ENCODE peak calls at places on chromosomes 4 and X, in five cellular contexts. B is immature natural killer cell, A is NAMALWA, N is iris pigment epithelial cell, W is erythroblast. O is an unnamed sample.
A peak's percentile ranks its signal among the peaks of the same experiment; 100 is the strongest.

GRCh38 chrX:149286940-149287349 is 218.2 kb downstream of the IDS start:
- DNase-seq in N (peak; percentile 40), B (peak; percentile 21), A (peak; percentile 58), W (peak; percentile 26), O (no peak)

GRCh38 chr4:139704915-139705485 is 39.4 kb downstream of the MGST2 start:
- DNase-seq in N (peak; percentile 49), W (peak; percentile 18), A (peak; percentile 16), B (no peak), O (no peak)

GRCh38 chrX:47148946-47149345 is 3.9 kb downstream of the RBM10 start:
- DNase-seq in W (no peak), B (no peak), N (peak; percentile 40), A (no peak), O (no peak)

GRCh38 chr4:104475652-104476051 is 19.0 kb downstream of the CXXC4 start:
- DNase-seq in N (no peak), A (no peak), B (no peak), W (no peak), O (no peak)

GRCh38 chr4:10102193-10102980 is 14.2 kb downstream of the WDR1 start:
- DNase-seq in W (no peak), A (no peak), B (no peak), N (no peak), O (no peak)

GRCh38 chrX:20144491-20144890 is 2.9 kb upstream of the EIF1AX start:
- DNase-seq in A (no peak), B (no peak), W (no peak), N (peak; percentile 76), O (no peak)

GRCh38 chr4:1784395-1784788 is 8.7 kb upstream of the FGFR3 start:
- DNase-seq in N (no peak), A (no peak), B (no peak), W (no peak), O (no peak)

GRCh38 chr4:8439914-8440490 is 521 bp downstream of the ACOX3 start:
- DNase-seq in W (peak; percentile 82), B (no peak), A (peak; percentile 80), N (peak; percentile 42), O (peak; percentile 72)

GRCh38 chr4:10101559-10102192 is 14.9 kb downstream of the WDR1 start:
- DNase-seq in B (no peak), A (no peak), W (no peak), N (no peak), O (no peak)

GRCh38 chr4:4781936-4782754 is 77.3 kb upstream of the MSX1 start:
- DNase-seq in W (no peak), B (no peak), N (peak; percentile 34), A (no peak), O (no peak)

GRCh38 chr4:83208776-83209365 is 75.7 kb downstream of the COQ2 start:
- DNase-seq in A (no peak), B (no peak), N (no peak), W (no peak), O (no peak)

GRCh38 chr4:124212835-124213640 is 499.5 kb downstream of the ANKRD50 start:
- DNase-seq in A (no peak), N (peak; percentile 50), W (no peak), B (no peak), O (no peak)

GRCh38 chrX:153640736-153641574 is 6.0 kb upstream of the DUSP9 start:
- DNase-seq in W (no peak), B (no peak), N (no peak), A (no peak), O (no peak)

GRCh38 chrX:20217279-20217678 is 49.4 kb downstream of the RPS6KA3 start:
- DNase-seq in W (peak; percentile 27), N (peak; percentile 79), A (no peak), B (no peak), O (no peak)

GRCh38 chr4:99845708-99846469 is 29.3 kb downstream of the DAPP1 start:
- DNase-seq in W (no peak), A (no peak), N (no peak), B (no peak), O (no peak)

GRCh38 chrX:27675493-27675892 is 85.3 kb downstream of the DCAF8L2 start:
- DNase-seq in B (no peak), W (no peak), A (no peak), N (peak; percentile 57), O (no peak)

GRCh38 chr4:114519368-114519767 is 79.2 kb upstream of the UGT8 start:
- DNase-seq in B (no peak), A (no peak), N (no peak), W (no peak), O (no peak)

GRCh38 chrX:139106111-139106510 is 394.6 kb upstream of the FGF13 start:
- DNase-seq in N (peak; percentile 16), B (no peak), W (no peak), A (no peak), O (no peak)

GRCh38 chrX:36849407-36849806 is 158.8 kb upstream of the FAM47C start:
- DNase-seq in A (no peak), N (no peak), W (no peak), B (no peak), O (no peak)

GRCh38 chrX:102546818-102547493 is 30.4 kb upstream of the TMSB15A start:
- DNase-seq in W (no peak), N (peak; percentile 0), B (no peak), A (no peak), O (no peak)

GRCh38 chrX:107669276-107669675 is 41.0 kb downstream of the PRPS1 start:
- DNase-seq in B (no peak), N (no peak), W (no peak), A (no peak), O (no peak)

GRCh38 chr4:122588453-122589238 is 32.2 kb downstream of the IL21 start:
- DNase-seq in B (no peak), A (peak; percentile 35), N (peak; percentile 59), W (no peak), O (no peak)

GRCh38 chr4:140800686-140801085 is 44.5 kb upstream of the TBC1D9 start:
- DNase-seq in B (no peak), N (no peak), A (peak; percentile 45), W (no peak), O (no peak)

GRCh38 chr4:16464651-16465050 is 238.4 kb upstream of the TAPT1 start:
- DNase-seq in B (no peak), W (no peak), A (no peak), N (peak; percentile 15), O (no peak)

GRCh38 chrX:141969706-141970105 is 66.0 kb downstream of the MAGEC1 start:
- DNase-seq in B (no peak), A (no peak), N (no peak), W (no peak), O (no peak)

GRCh38 chr4:7256989-7257810 is 64.9 kb downstream of the SORCS2 start:
- DNase-seq in W (no peak), A (no peak), B (no peak), N (no peak), O (no peak)

GRCh38 chr4:76212851-76213414 is 691 bp downstream of the SCARB2 start:
- DNase-seq in B (peak; percentile 39), N (peak; percentile 65), W (no peak), A (peak; percentile 17), O (no peak)

GRCh38 chr4:53558061-53558801 is 33.1 kb downstream of the LNX1 start:
- DNase-seq in B (no peak), N (peak; percentile 51), A (no peak), W (no peak), O (no peak)

GRCh38 chrX:153831435-153832150 is 1.2 kb upstream of the PDZD4 start:
- DNase-seq in N (no peak), A (peak; percentile 15), B (no peak), W (no peak), O (no peak)

GRCh38 chr4:39721788-39722187 is 23.9 kb downstream of the UBE2K start:
- DNase-seq in W (no peak), A (no peak), B (no peak), N (no peak), O (no peak)

GRCh38 chr4:109562457-109563237 is 2.6 kb downstream of the MCUB start:
- DNase-seq in W (no peak), A (no peak), N (no peak), B (no peak), O (no peak)

GRCh38 chrX:39137363-39137954 is 336.2 kb downstream of the MID1IP1 start:
- DNase-seq in N (no peak), B (no peak), A (no peak), W (no peak), O (no peak)

GRCh38 chr4:182939680-182940079 is 22.5 kb upstream of the DCTD start:
- DNase-seq in B (no peak), N (no peak), W (no peak), A (no peak), O (no peak)

GRCh38 chrX:55640854-55641253 is 17.7 kb downstream of the FOXR2 start:
- DNase-seq in A (no peak), W (no peak), B (no peak), N (no peak), O (no peak)

GRCh38 chr4:158813113-158813512 is 44.3 kb downstream of the FNIP2 start:
- DNase-seq in A (no peak), W (no peak), B (no peak), N (no peak), O (no peak)

GRCh38 chr4:137890802-137891201 is 351.3 kb downstream of the SLC7A11 start:
- DNase-seq in A (no peak), N (no peak), B (no peak), W (no peak), O (no peak)

GRCh38 chrX:74535211-74535621 is 79.2 kb downstream of the RLIM start:
- DNase-seq in A (no peak), W (peak; percentile 0), B (no peak), N (peak; percentile 66), O (no peak)

GRCh38 chr4:52588771-52589591 is 70.1 kb downstream of the USP46 start:
- DNase-seq in N (peak; percentile 96), A (no peak), B (peak; percentile 49), W (no peak), O (no peak)